ENCODE peak calls at places on chromosome 6, in seven cellular contexts. One of them, this sample, is unnamed.

GRCh38 chr6:134007077-134007476 is 45.3 kb downstream of the SLC2A12 start:
- DNase-seq in lower lobe of right lung: peak; percentile 69
- DNase-seq in small intestine: peak; percentile 51
- DNase-seq in H9: no peak
- DNase-seq in breast epithelium: peak; percentile 58
- DNase-seq in neural progenitor cell: no peak
- DNase-seq in tibial artery: no peak
- DNase-seq in this sample: peak; percentile 81

GRCh38 chr6:4759997-4760396 is 16.2 kb upstream of the CDYL start:
- DNase-seq in breast epithelium: no peak
- DNase-seq in small intestine: no peak
- DNase-seq in neural progenitor cell: no peak
- DNase-seq in lower lobe of right lung: no peak
- DNase-seq in H9: no peak
- DNase-seq in tibial artery: no peak
- DNase-seq in this sample: no peak

GRCh38 chr6:107621216-107621940 is 131.5 kb downstream of the SOBP start:
- DNase-seq in tibial artery: no peak
- DNase-seq in lower lobe of right lung: no peak
- DNase-seq in H9: no peak
- DNase-seq in breast epithelium: no peak
- DNase-seq in small intestine: no peak
- DNase-seq in neural progenitor cell: no peak
- DNase-seq in this sample: no peak

GRCh38 chr6:151494235-151494950 is 576 bp downstream of the CCDC170 start:
- DNase-seq in small intestine: peak; percentile 43
- DNase-seq in breast epithelium: peak; percentile 57
- DNase-seq in tibial artery: peak; percentile 45
- DNase-seq in H9: peak; percentile 47
- DNase-seq in neural progenitor cell: peak; percentile 61
- DNase-seq in lower lobe of right lung: peak; percentile 77
- DNase-seq in this sample: no peak

GRCh38 chr6:43702522-43703440 is 15.2 kb upstream of the MRPS18A start:
- DNase-seq in lower lobe of right lung: peak; percentile 91
- DNase-seq in tibial artery: peak; percentile 95
- DNase-seq in neural progenitor cell: peak; percentile 97
- DNase-seq in H9: peak; percentile 97
- DNase-seq in breast epithelium: peak; percentile 76
- DNase-seq in small intestine: peak; percentile 93
- DNase-seq in this sample: peak; percentile 83

GRCh38 chr6:19279137-19279747 is 557.9 kb upstream of the ID4 start:
- DNase-seq in breast epithelium: no peak
- DNase-seq in tibial artery: no peak
- DNase-seq in H9: no peak
- DNase-seq in lower lobe of right lung: no peak
- DNase-seq in neural progenitor cell: no peak
- DNase-seq in small intestine: no peak
- DNase-seq in this sample: no peak

GRCh38 chr6:29146154-29146553 is 24.6 kb upstream of the OR2J2 start:
- DNase-seq in breast epithelium: no peak
- DNase-seq in neural progenitor cell: no peak
- DNase-seq in tibial artery: no peak
- DNase-seq in lower lobe of right lung: no peak
- DNase-seq in small intestine: no peak
- DNase-seq in H9: no peak
- DNase-seq in this sample: no peak

GRCh38 chr6:37103169-37104039 is 66.5 kb upstream of the PIM1 start:
- DNase-seq in lower lobe of right lung: peak; percentile 82
- DNase-seq in neural progenitor cell: peak; percentile 54
- DNase-seq in tibial artery: peak; percentile 51
- DNase-seq in breast epithelium: no peak
- DNase-seq in small intestine: peak; percentile 99
- DNase-seq in H9: peak; percentile 54
- DNase-seq in this sample: peak; percentile 96

GRCh38 chr6:15535495-15536200 is 127.2 kb downstream of the DTNBP1 start:
- DNase-seq in small intestine: peak; percentile 75
- DNase-seq in tibial artery: no peak
- DNase-seq in lower lobe of right lung: no peak
- DNase-seq in neural progenitor cell: no peak
- DNase-seq in breast epithelium: no peak
- DNase-seq in H9: no peak
- DNase-seq in this sample: no peak

GRCh38 chr6:95551678-95552324 is 25.5 kb upstream of the MANEA start:
- DNase-seq in breast epithelium: no peak
- DNase-seq in tibial artery: no peak
- DNase-seq in H9: no peak
- DNase-seq in lower lobe of right lung: no peak
- DNase-seq in neural progenitor cell: no peak
- DNase-seq in small intestine: no peak
- DNase-seq in this sample: no peak

GRCh38 chr6:138491020-138491419 is 8.3 kb downstream of the NHSL1 start:
- DNase-seq in small intestine: no peak
- DNase-seq in H9: no peak
- DNase-seq in neural progenitor cell: no peak
- DNase-seq in lower lobe of right lung: no peak
- DNase-seq in breast epithelium: no peak
- DNase-seq in tibial artery: no peak
- DNase-seq in this sample: no peak

GRCh38 chr6:26309731-26310142 is 55.3 kb upstream of the BTN3A2 start:
- DNase-seq in lower lobe of right lung: no peak
- DNase-seq in neural progenitor cell: no peak
- DNase-seq in H9: no peak
- DNase-seq in small intestine: no peak
- DNase-seq in breast epithelium: no peak
- DNase-seq in tibial artery: no peak
- DNase-seq in this sample: no peak

GRCh38 chr6:43432009-43432945 is 4.9 kb downstream of the ABCC10 start:
- DNase-seq in H9: no peak
- DNase-seq in neural progenitor cell: no peak
- DNase-seq in small intestine: no peak
- DNase-seq in breast epithelium: no peak
- DNase-seq in lower lobe of right lung: no peak
- DNase-seq in tibial artery: no peak
- DNase-seq in this sample: no peak

GRCh38 chr6:4253604-4254211 is 118.3 kb upstream of the ECI2 start:
- DNase-seq in neural progenitor cell: no peak
- DNase-seq in small intestine: peak; percentile 23
- DNase-seq in breast epithelium: no peak
- DNase-seq in lower lobe of right lung: no peak
- DNase-seq in H9: no peak
- DNase-seq in tibial artery: no peak
- DNase-seq in this sample: no peak

GRCh38 chr6:151325075-151326050 is 66.0 kb downstream of the ZBTB2 start:
- DNase-seq in small intestine: peak; percentile 21
- DNase-seq in breast epithelium: peak; percentile 53
- DNase-seq in tibial artery: peak; percentile 76
- DNase-seq in H9: peak; percentile 55
- DNase-seq in neural progenitor cell: peak; percentile 68
- DNase-seq in lower lobe of right lung: peak; percentile 72
- DNase-seq in this sample: peak; percentile 60

GRCh38 chr6:46651766-46652165 is 852 bp downstream of the CYP39A1 start:
- DNase-seq in breast epithelium: no peak
- DNase-seq in neural progenitor cell: no peak
- DNase-seq in H9: no peak
- DNase-seq in tibial artery: no peak
- DNase-seq in small intestine: no peak
- DNase-seq in lower lobe of right lung: no peak
- DNase-seq in this sample: no peak

GRCh38 chr6:156258981-156259380 is 518.2 kb upstream of the ARID1B start:
- DNase-seq in H9: no peak
- DNase-seq in lower lobe of right lung: no peak
- DNase-seq in neural progenitor cell: no peak
- DNase-seq in small intestine: no peak
- DNase-seq in breast epithelium: no peak
- DNase-seq in tibial artery: no peak
- DNase-seq in this sample: no peak

GRCh38 chr6:113318553-113318952 is 538.6 kb upstream of the MARCKS start:
- DNase-seq in tibial artery: no peak
- DNase-seq in neural progenitor cell: no peak
- DNase-seq in small intestine: no peak
- DNase-seq in H9: no peak
- DNase-seq in lower lobe of right lung: no peak
- DNase-seq in breast epithelium: no peak
- DNase-seq in this sample: no peak

GRCh38 chr6:30075094-30075986 is at the start of gene RNF39:
- DNase-seq in neural progenitor cell: peak; percentile 59
- DNase-seq in lower lobe of right lung: peak; percentile 48
- DNase-seq in H9: no peak
- DNase-seq in breast epithelium: no peak
- DNase-seq in small intestine: peak; percentile 48
- DNase-seq in tibial artery: no peak
- DNase-seq in this sample: peak; percentile 35

GRCh38 chr6:89944826-89945407 is 50.6 kb downstream of the GJA10 start:
- DNase-seq in tibial artery: no peak
- DNase-seq in breast epithelium: no peak
- DNase-seq in neural progenitor cell: no peak
- DNase-seq in small intestine: peak; percentile 9
- DNase-seq in H9: no peak
- DNase-seq in lower lobe of right lung: no peak
- DNase-seq in this sample: no peak

GRCh38 chr6:137240168-137240567 is 21.0 kb upstream of the IFNGR1 start:
- DNase-seq in H9: no peak
- DNase-seq in neural progenitor cell: no peak
- DNase-seq in lower lobe of right lung: peak; percentile 80
- DNase-seq in tibial artery: peak; percentile 80
- DNase-seq in small intestine: no peak
- DNase-seq in breast epithelium: no peak
- DNase-seq in this sample: no peak

GRCh38 chr6:113570176-113570575 is 287.0 kb upstream of the MARCKS start:
- DNase-seq in lower lobe of right lung: no peak
- DNase-seq in tibial artery: no peak
- DNase-seq in small intestine: no peak
- DNase-seq in H9: no peak
- DNase-seq in neural progenitor cell: no peak
- DNase-seq in breast epithelium: no peak
- DNase-seq in this sample: no peak

GRCh38 chr6:21300439-21300838 is 293.1 kb upstream of the SOX4 start:
- DNase-seq in lower lobe of right lung: no peak
- DNase-seq in tibial artery: no peak
- DNase-seq in H9: no peak
- DNase-seq in breast epithelium: no peak
- DNase-seq in neural progenitor cell: no peak
- DNase-seq in small intestine: no peak
- DNase-seq in this sample: no peak

GRCh38 chr6:10582774-10583508 is 61.8 kb downstream of the GCNT2 start:
- DNase-seq in small intestine: no peak
- DNase-seq in lower lobe of right lung: no peak
- DNase-seq in neural progenitor cell: peak; percentile 88
- DNase-seq in breast epithelium: no peak
- DNase-seq in H9: peak; percentile 68
- DNase-seq in tibial artery: no peak
- DNase-seq in this sample: peak; percentile 64

GRCh38 chr6:44730771-44731391 is 343.4 kb downstream of the CDC5L start:
- DNase-seq in H9: no peak
- DNase-seq in lower lobe of right lung: no peak
- DNase-seq in small intestine: no peak
- DNase-seq in neural progenitor cell: no peak
- DNase-seq in tibial artery: no peak
- DNase-seq in breast epithelium: no peak
- DNase-seq in this sample: no peak

DNA sequence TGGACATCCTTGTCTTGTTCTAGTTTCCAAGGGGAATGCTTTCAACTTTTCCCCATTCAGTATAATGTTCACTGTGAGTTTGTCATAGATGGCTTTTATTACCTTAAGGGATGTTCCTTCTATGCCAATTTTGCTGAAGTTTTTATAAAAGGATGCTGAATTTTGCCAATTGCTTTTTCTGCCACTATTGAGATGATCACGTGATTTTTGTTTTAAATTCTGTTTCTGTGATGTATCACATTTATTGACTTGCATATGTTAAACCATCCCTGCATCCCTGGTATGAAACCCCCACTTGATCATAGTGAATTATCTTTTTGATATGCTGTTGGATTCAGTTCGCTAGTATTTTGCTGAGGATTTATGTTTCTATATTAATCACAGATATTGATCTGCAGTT is 130.6 kb upstream of the TAB2 start:
- DNase-seq in lower lobe of right lung: no peak
- DNase-seq in tibial artery: no peak
- DNase-seq in H9: no peak
- DNase-seq in breast epithelium: no peak
- DNase-seq in small intestine: no peak
- DNase-seq in neural progenitor cell: no peak
- DNase-seq in this sample: no peak
- H3K9me3 ChIP-seq in lower lobe of right lung: peaks cover 6% of the 10 kb centered on the region
- H3K9me3 ChIP-seq in tibial artery: no peaks in the 10 kb centered on the region
- H3K9me3 ChIP-seq in H9: no peaks in the 10 kb centered on the region
- H3K9me3 ChIP-seq in breast epithelium: no peaks in the 10 kb centered on the region
- H3K9me3 ChIP-seq in small intestine: no peaks in the 10 kb centered on the region
- H3K9me3 ChIP-seq in neural progenitor cell: no peaks in the 10 kb centered on the region
- H3K9me3 ChIP-seq in this sample: no peaks in the 10 kb centered on the region

GRCh38 chr6:166365221-166365620 is 17.5 kb downstream of the MPC1 start:
- DNase-seq in tibial artery: no peak
- DNase-seq in small intestine: no peak
- DNase-seq in H9: no peak
- DNase-seq in lower lobe of right lung: no peak
- DNase-seq in breast epithelium: no peak
- DNase-seq in neural progenitor cell: peak; percentile 50
- DNase-seq in this sample: no peak

GRCh38 chr6:166361080-166361429 is 18.7 kb upstream of the SFT2D1 start:
- DNase-seq in neural progenitor cell: no peak
- DNase-seq in lower lobe of right lung: peak; percentile 72
- DNase-seq in H9: no peak
- DNase-seq in tibial artery: no peak
- DNase-seq in small intestine: no peak
- DNase-seq in breast epithelium: no peak
- DNase-seq in this sample: no peak

GRCh38 chr6:166364480-166364879 is 18.3 kb downstream of the MPC1 start:
- DNase-seq in H9: no peak
- DNase-seq in neural progenitor cell: no peak
- DNase-seq in tibial artery: no peak
- DNase-seq in lower lobe of right lung: no peak
- DNase-seq in small intestine: no peak
- DNase-seq in breast epithelium: no peak
- DNase-seq in this sample: no peak

GRCh38 chr6:166355552-166355951 is 13.2 kb upstream of the SFT2D1 start:
- DNase-seq in tibial artery: no peak
- DNase-seq in breast epithelium: no peak
- DNase-seq in neural progenitor cell: no peak
- DNase-seq in lower lobe of right lung: no peak
- DNase-seq in small intestine: no peak
- DNase-seq in H9: no peak
- DNase-seq in this sample: no peak

GRCh38 chr6:166360243-166361079 is 18.1 kb upstream of the SFT2D1 start:
- DNase-seq in small intestine: no peak
- DNase-seq in tibial artery: no peak
- DNase-seq in H9: no peak
- DNase-seq in lower lobe of right lung: no peak
- DNase-seq in breast epithelium: no peak
- DNase-seq in neural progenitor cell: no peak
- DNase-seq in this sample: no peak
- H3K27ac ChIP-seq in small intestine: no peak overlapping the region
- H3K27ac ChIP-seq in tibial artery: no peak overlapping the region
- H3K27ac ChIP-seq in H9: no peak overlapping the region
- H3K27ac ChIP-seq in lower lobe of right lung: no peak overlapping the region
- H3K27ac ChIP-seq in breast epithelium: peak overlapping the region; percentile 46
- H3K27ac ChIP-seq in neural progenitor cell: no peak overlapping the region
- H3K27ac ChIP-seq in this sample: no peak overlapping the region

GRCh38 chr6:77965449-77965848 is 312.6 kb downstream of the MEI4 start:
- DNase-seq in tibial artery: no peak
- DNase-seq in lower lobe of right lung: no peak
- DNase-seq in small intestine: no peak
- DNase-seq in breast epithelium: no peak
- DNase-seq in H9: no peak
- DNase-seq in neural progenitor cell: no peak
- DNase-seq in this sample: no peak
- H3K9me3 ChIP-seq in tibial artery: no peaks in the 10 kb centered on the region
- H3K9me3 ChIP-seq in lower lobe of right lung: peaks cover 4% of the 10 kb centered on the region
- H3K9me3 ChIP-seq in small intestine: peaks cover 2% of the 10 kb centered on the region
- H3K9me3 ChIP-seq in breast epithelium: peaks cover 17% of the 10 kb centered on the region
- H3K9me3 ChIP-seq in H9: no peaks in the 10 kb centered on the region
- H3K9me3 ChIP-seq in neural progenitor cell: no peaks in the 10 kb centered on the region
- H3K9me3 ChIP-seq in this sample: no peaks in the 10 kb centered on the region

GRCh38 chr6:17102258-17102870 is 514 bp downstream of the STMND1 start:
- DNase-seq in small intestine: peak; percentile 22
- DNase-seq in neural progenitor cell: no peak
- DNase-seq in H9: no peak
- DNase-seq in breast epithelium: no peak
- DNase-seq in tibial artery: no peak
- DNase-seq in lower lobe of right lung: no peak
- DNase-seq in this sample: no peak
- H3K27ac ChIP-seq in small intestine: no peak overlapping the region
- H3K27ac ChIP-seq in neural progenitor cell: no peak overlapping the region
- H3K27ac ChIP-seq in H9: no peak overlapping the region
- H3K27ac ChIP-seq in breast epithelium: peak overlapping the region; percentile 77
- H3K27ac ChIP-seq in tibial artery: no peak overlapping the region
- H3K27ac ChIP-seq in lower lobe of right lung: no peak overlapping the region
- H3K27ac ChIP-seq in this sample: peak overlapping the region; percentile 59